ENCODE peak calls at places on chromosomes 7 and 10, in four cellular contexts. X is CD4-positive, alpha-beta memory T cell; Z is cardiac muscle cell; O is A172. R is an unnamed sample.

GRCh38 chr7:55275291-55276200 is 89.6 kb upstream of the LANCL2 start:
- DNase-seq in X (no peak), Z (no peak), O (no peak), R (no peak)

GRCh38 chr7:4882169-4882741 is 1.3 kb downstream of the RADIL start:
- DNase-seq in X (no peak), Z (peak; percentile 73), O (no peak), R (no peak)

GRCh38 chr7:17123020-17123419 is 175.4 kb upstream of the AHR start:
- DNase-seq in X (no peak), Z (peak; percentile 93), O (no peak), R (no peak)

GRCh38 chr10:100043796-100044195 is 34.0 kb upstream of the DNMBP start:
- DNase-seq in X (no peak), Z (peak; percentile 81), O (peak; percentile 66), R (no peak)

GRCh38 chr10:120426306-120426705 is 30.7 kb upstream of the PLPP4 start:
- DNase-seq in X (no peak), Z (no peak), O (no peak), R (no peak)

GRCh38 chr7:7521259-7521658 is 14.4 kb downstream of the COL28A1 start:
- DNase-seq in X (no peak), Z (no peak), O (peak; percentile 15), R (no peak)

GRCh38 chr10:73856261-73856660 is 18.1 kb downstream of the CAMK2G start:
- DNase-seq in X (no peak), Z (no peak), O (no peak), R (no peak)

GRCh38 chr7:106563466-106564150 is 97.3 kb downstream of the CCDC71L start:
- DNase-seq in X (no peak), Z (peak; percentile 63), O (no peak), R (no peak)

GRCh38 chr10:86500846-86501245 is 20.7 kb downstream of the WAPL start:
- DNase-seq in X (no peak), Z (no peak), O (no peak), R (no peak)

GRCh38 chr10:27252267-27253000 is 11.8 kb upstream of the ACBD5 start:
- DNase-seq in X (peak; percentile 76), Z (peak; percentile 83), O (no peak), R (no peak)

GRCh38 chr7:45662540-45663166 is 88.5 kb downstream of the ADCY1 start:
- DNase-seq in X (no peak), Z (no peak), O (no peak), R (no peak)

GRCh38 chr7:80186721-80187120 is 52.1 kb downstream of the GNAI1 start:
- DNase-seq in X (no peak), Z (no peak), O (no peak), R (no peak)

GRCh38 chr7:1365846-1366245 is 93.4 kb downstream of the MICALL2 start:
- DNase-seq in X (no peak), Z (no peak), O (no peak), R (no peak)

GRCh38 chr7:42154168-42154567 is 82.8 kb downstream of the GLI3 start:
- DNase-seq in X (no peak), Z (no peak), O (no peak), R (no peak)